ENCODE peak calls at places on chromosomes 1 and 21, in six cellular contexts. One of them, this sample, is unnamed.

GRCh38 chr1:159318784-159319551 is 16.8 kb downstream of the FCER1A start:
- DNase-seq in substantia nigra: no peak
- DNase-seq in astrocyte of the hippocampus: no peak
- DNase-seq in CD8-positive, alpha-beta T cell: no peak
- DNase-seq in activated CD8-positive, alpha-beta memory T cell treated with anti-CD3 and anti-CD28 coated beads for 48 hours: no peak
- DNase-seq in AG04450: no peak
- DNase-seq in this sample: no peak

GRCh38 chr1:28073867-28074266 is 14.5 kb downstream of the EYA3 start:
- DNase-seq in CD8-positive, alpha-beta T cell: no peak
- DNase-seq in substantia nigra: no peak
- DNase-seq in astrocyte of the hippocampus: no peak
- DNase-seq in activated CD8-positive, alpha-beta memory T cell treated with anti-CD3 and anti-CD28 coated beads for 48 hours: no peak
- DNase-seq in AG04450: no peak
- DNase-seq in this sample: no peak

GRCh38 chr1:161088587-161089110 is 709 bp downstream of the NECTIN4 start:
- DNase-seq in activated CD8-positive, alpha-beta memory T cell treated with anti-CD3 and anti-CD28 coated beads for 48 hours: no peak
- DNase-seq in AG04450: no peak
- DNase-seq in astrocyte of the hippocampus: peak
- DNase-seq in CD8-positive, alpha-beta T cell: no peak
- DNase-seq in substantia nigra: no peak
- DNase-seq in this sample: peak

GRCh38 chr1:46166521-46167462 is 8.1 kb upstream of the TSPAN1 start:
- DNase-seq in substantia nigra: peak
- DNase-seq in astrocyte of the hippocampus: peak
- DNase-seq in activated CD8-positive, alpha-beta memory T cell treated with anti-CD3 and anti-CD28 coated beads for 48 hours: peak
- DNase-seq in AG04450: no peak
- DNase-seq in CD8-positive, alpha-beta T cell: no peak
- DNase-seq in this sample: no peak

GRCh38 chr1:32758795-32759430 is 56.3 kb upstream of the SYNC start:
- DNase-seq in activated CD8-positive, alpha-beta memory T cell treated with anti-CD3 and anti-CD28 coated beads for 48 hours: no peak
- DNase-seq in AG04450: no peak
- DNase-seq in astrocyte of the hippocampus: no peak
- DNase-seq in substantia nigra: no peak
- DNase-seq in CD8-positive, alpha-beta T cell: no peak
- DNase-seq in this sample: no peak

GRCh38 chr1:207103892-207104373 is at the start of gene C4BPA:
- DNase-seq in astrocyte of the hippocampus: no peak
- DNase-seq in substantia nigra: no peak
- DNase-seq in AG04450: no peak
- DNase-seq in CD8-positive, alpha-beta T cell: no peak
- DNase-seq in activated CD8-positive, alpha-beta memory T cell treated with anti-CD3 and anti-CD28 coated beads for 48 hours: no peak
- DNase-seq in this sample: no peak

GRCh38 chr1:161725888-161726630 is 4.7 kb downstream of the FCRLB start:
- DNase-seq in activated CD8-positive, alpha-beta memory T cell treated with anti-CD3 and anti-CD28 coated beads for 48 hours: no peak
- DNase-seq in CD8-positive, alpha-beta T cell: peak
- DNase-seq in substantia nigra: peak
- DNase-seq in AG04450: no peak
- DNase-seq in astrocyte of the hippocampus: peak
- DNase-seq in this sample: peak

GRCh38 chr21:36697473-36698159 is 1.3 kb upstream of the SIM2 start:
- DNase-seq in CD8-positive, alpha-beta T cell: no peak
- DNase-seq in activated CD8-positive, alpha-beta memory T cell treated with anti-CD3 and anti-CD28 coated beads for 48 hours: no peak
- DNase-seq in astrocyte of the hippocampus: peak
- DNase-seq in AG04450: no peak
- DNase-seq in substantia nigra: no peak
- DNase-seq in this sample: no peak

GRCh38 chr1:163912491-163912890 is 590.7 kb downstream of the NUF2 start:
- DNase-seq in activated CD8-positive, alpha-beta memory T cell treated with anti-CD3 and anti-CD28 coated beads for 48 hours: no peak
- DNase-seq in AG04450: no peak
- DNase-seq in substantia nigra: no peak
- DNase-seq in CD8-positive, alpha-beta T cell: no peak
- DNase-seq in astrocyte of the hippocampus: no peak
- DNase-seq in this sample: no peak

GRCh38 chr1:45995298-45995697 is 137.1 kb downstream of the PIK3R3 start:
- DNase-seq in CD8-positive, alpha-beta T cell: no peak
- DNase-seq in substantia nigra: no peak
- DNase-seq in activated CD8-positive, alpha-beta memory T cell treated with anti-CD3 and anti-CD28 coated beads for 48 hours: no peak
- DNase-seq in astrocyte of the hippocampus: no peak
- DNase-seq in AG04450: no peak
- DNase-seq in this sample: no peak

GRCh38 chr21:37043818-37044217 is 29.1 kb downstream of the PIGP start:
- DNase-seq in CD8-positive, alpha-beta T cell: no peak
- DNase-seq in astrocyte of the hippocampus: no peak
- DNase-seq in AG04450: no peak
- DNase-seq in activated CD8-positive, alpha-beta memory T cell treated with anti-CD3 and anti-CD28 coated beads for 48 hours: no peak
- DNase-seq in substantia nigra: no peak
- DNase-seq in this sample: no peak

GRCh38 chr1:180233191-180234011 is 3.3 kb downstream of the LHX4 start:
- DNase-seq in activated CD8-positive, alpha-beta memory T cell treated with anti-CD3 and anti-CD28 coated beads for 48 hours: no peak
- DNase-seq in substantia nigra: no peak
- DNase-seq in CD8-positive, alpha-beta T cell: no peak
- DNase-seq in astrocyte of the hippocampus: no peak
- DNase-seq in AG04450: no peak
- DNase-seq in this sample: no peak

GRCh38 chr1:193754732-193755427 is 568.5 kb upstream of the B3GALT2 start:
- DNase-seq in activated CD8-positive, alpha-beta memory T cell treated with anti-CD3 and anti-CD28 coated beads for 48 hours: no peak
- DNase-seq in substantia nigra: no peak
- DNase-seq in CD8-positive, alpha-beta T cell: no peak
- DNase-seq in astrocyte of the hippocampus: no peak
- DNase-seq in AG04450: no peak
- DNase-seq in this sample: no peak

GRCh38 chr1:153122831-153123421 is 9.6 kb upstream of the SPRR2F start:
- DNase-seq in CD8-positive, alpha-beta T cell: no peak
- DNase-seq in substantia nigra: no peak
- DNase-seq in activated CD8-positive, alpha-beta memory T cell treated with anti-CD3 and anti-CD28 coated beads for 48 hours: no peak
- DNase-seq in astrocyte of the hippocampus: no peak
- DNase-seq in AG04450: no peak
- DNase-seq in this sample: no peak

GRCh38 chr21:14734191-14734590 is 188.1 kb upstream of the SAMSN1 start:
- DNase-seq in substantia nigra: no peak
- DNase-seq in CD8-positive, alpha-beta T cell: no peak
- DNase-seq in AG04450: no peak
- DNase-seq in astrocyte of the hippocampus: no peak
- DNase-seq in activated CD8-positive, alpha-beta memory T cell treated with anti-CD3 and anti-CD28 coated beads for 48 hours: no peak
- DNase-seq in this sample: no peak

GRCh38 chr1:225940385-225941151 is 452 bp downstream of the LEFTY2 start:
- DNase-seq in substantia nigra: no peak
- DNase-seq in AG04450: no peak
- DNase-seq in astrocyte of the hippocampus: no peak
- DNase-seq in activated CD8-positive, alpha-beta memory T cell treated with anti-CD3 and anti-CD28 coated beads for 48 hours: no peak
- DNase-seq in CD8-positive, alpha-beta T cell: no peak
- DNase-seq in this sample: no peak

GRCh38 chr1:236155841-236156503 is 13.6 kb downstream of the GPR137B start:
- DNase-seq in AG04450: no peak
- DNase-seq in substantia nigra: no peak
- DNase-seq in astrocyte of the hippocampus: no peak
- DNase-seq in activated CD8-positive, alpha-beta memory T cell treated with anti-CD3 and anti-CD28 coated beads for 48 hours: no peak
- DNase-seq in CD8-positive, alpha-beta T cell: no peak
- DNase-seq in this sample: no peak

GRCh38 chr1:160519542-160520435 is 3.3 kb downstream of the SLAMF6 start:
- DNase-seq in AG04450: no peak
- DNase-seq in substantia nigra: no peak
- DNase-seq in astrocyte of the hippocampus: no peak
- DNase-seq in CD8-positive, alpha-beta T cell: no peak
- DNase-seq in activated CD8-positive, alpha-beta memory T cell treated with anti-CD3 and anti-CD28 coated beads for 48 hours: no peak
- DNase-seq in this sample: no peak

GRCh38 chr1:32900371-32900955 is 726 bp downstream of the TMEM54 start:
- DNase-seq in AG04450: no peak
- DNase-seq in substantia nigra: no peak
- DNase-seq in astrocyte of the hippocampus: no peak
- DNase-seq in CD8-positive, alpha-beta T cell: no peak
- DNase-seq in activated CD8-positive, alpha-beta memory T cell treated with anti-CD3 and anti-CD28 coated beads for 48 hours: no peak
- DNase-seq in this sample: no peak

GRCh38 chr1:64701886-64702285 is 43.0 kb upstream of the RAVER2 start:
- DNase-seq in AG04450: no peak
- DNase-seq in substantia nigra: no peak
- DNase-seq in CD8-positive, alpha-beta T cell: no peak
- DNase-seq in activated CD8-positive, alpha-beta memory T cell treated with anti-CD3 and anti-CD28 coated beads for 48 hours: no peak
- DNase-seq in astrocyte of the hippocampus: peak
- DNase-seq in this sample: no peak

GRCh38 chr1:173269490-173270230 is 62.5 kb upstream of the TNFSF4 start:
- DNase-seq in astrocyte of the hippocampus: peak
- DNase-seq in substantia nigra: no peak
- DNase-seq in CD8-positive, alpha-beta T cell: no peak
- DNase-seq in activated CD8-positive, alpha-beta memory T cell treated with anti-CD3 and anti-CD28 coated beads for 48 hours: no peak
- DNase-seq in AG04450: peak
- DNase-seq in this sample: peak

GRCh38 chr1:36352141-36352909 is 28.9 kb upstream of the EVA1B start:
- DNase-seq in substantia nigra: no peak
- DNase-seq in astrocyte of the hippocampus: no peak
- DNase-seq in CD8-positive, alpha-beta T cell: no peak
- DNase-seq in activated CD8-positive, alpha-beta memory T cell treated with anti-CD3 and anti-CD28 coated beads for 48 hours: no peak
- DNase-seq in AG04450: no peak
- DNase-seq in this sample: no peak

GRCh38 chr1:47941609-47942237 is 55.5 kb downstream of the TRABD2B start:
- DNase-seq in activated CD8-positive, alpha-beta memory T cell treated with anti-CD3 and anti-CD28 coated beads for 48 hours: no peak
- DNase-seq in substantia nigra: no peak
- DNase-seq in AG04450: no peak
- DNase-seq in astrocyte of the hippocampus: no peak
- DNase-seq in CD8-positive, alpha-beta T cell: no peak
- DNase-seq in this sample: no peak

GRCh38 chr1:150613061-150613920 is 16.1 kb downstream of the ENSA start:
- DNase-seq in substantia nigra: peak
- DNase-seq in AG04450: no peak
- DNase-seq in CD8-positive, alpha-beta T cell: no peak
- DNase-seq in activated CD8-positive, alpha-beta memory T cell treated with anti-CD3 and anti-CD28 coated beads for 48 hours: no peak
- DNase-seq in astrocyte of the hippocampus: peak
- DNase-seq in this sample: peak

GRCh38 chr1:226525750-226526149 is 22.8 kb upstream of the STUM start:
- DNase-seq in astrocyte of the hippocampus: no peak
- DNase-seq in substantia nigra: no peak
- DNase-seq in activated CD8-positive, alpha-beta memory T cell treated with anti-CD3 and anti-CD28 coated beads for 48 hours: no peak
- DNase-seq in CD8-positive, alpha-beta T cell: no peak
- DNase-seq in AG04450: no peak
- DNase-seq in this sample: peak

GRCh38 chr1:232553050-232553754 is 76.7 kb downstream of the SIPA1L2 start:
- DNase-seq in astrocyte of the hippocampus: peak
- DNase-seq in AG04450: no peak
- DNase-seq in CD8-positive, alpha-beta T cell: no peak
- DNase-seq in substantia nigra: no peak
- DNase-seq in activated CD8-positive, alpha-beta memory T cell treated with anti-CD3 and anti-CD28 coated beads for 48 hours: no peak
- DNase-seq in this sample: no peak

GRCh38 chr1:66303646-66304045 is 230.3 kb upstream of the SGIP1 start:
- DNase-seq in astrocyte of the hippocampus: no peak
- DNase-seq in activated CD8-positive, alpha-beta memory T cell treated with anti-CD3 and anti-CD28 coated beads for 48 hours: no peak
- DNase-seq in AG04450: no peak
- DNase-seq in CD8-positive, alpha-beta T cell: no peak
- DNase-seq in substantia nigra: no peak
- DNase-seq in this sample: no peak

GRCh38 chr1:2515763-2516080 is 10.7 kb downstream of the PANK4 start:
- DNase-seq in activated CD8-positive, alpha-beta memory T cell treated with anti-CD3 and anti-CD28 coated beads for 48 hours: no peak
- DNase-seq in substantia nigra: no peak
- DNase-seq in astrocyte of the hippocampus: no peak
- DNase-seq in AG04450: no peak
- DNase-seq in CD8-positive, alpha-beta T cell: no peak
- DNase-seq in this sample: no peak